ENCODE peak calls at places on chromosome 15, in nine cellular contexts. T is glutamatergic neuron, I is fibroblast of lung, H is choroid plexus epithelial cell, X is NB4, K is epithelial cell of proximal tubule, L is transverse colon, N is ovary, R is neural crest cell. Q is an unnamed sample.

GRCh38 chr15:45635191-45635638 is 386 bp downstream of the SQOR start:
- DNase-seq in L (peak; percentile 82), H (peak; percentile 10), N (peak; percentile 58), I (no peak), R (peak; percentile 50), T (peak; percentile 66), X (peak; percentile 78), K (no peak), Q (peak; percentile 49)

GRCh38 chr15:89486726-89487050 is 9.7 kb downstream of the RHCG start:
- DNase-seq in N (no peak), R (no peak), H (no peak), I (no peak), T (no peak), X (peak; percentile 29), L (peak; percentile 43), K (no peak), Q (no peak)

GRCh38 chr15:44087578-44088190 is 107.4 kb downstream of the FRMD5 start:
- DNase-seq in X (no peak), L (no peak), T (no peak), N (no peak), H (peak; percentile 93), I (peak; percentile 94), R (no peak), K (peak; percentile 68), Q (no peak)

GRCh38 chr15:32683906-32684584 is 33.8 kb upstream of the GREM1 start:
- DNase-seq in H (peak; percentile 91), I (peak; percentile 99), R (no peak), X (peak; percentile 52), K (peak; percentile 91), L (no peak), T (no peak), N (no peak), Q (no peak)

GRCh38 chr15:30905821-30906220 is 2.1 kb downstream of the FAN1 start:
- DNase-seq in R (no peak), N (no peak), I (no peak), K (no peak), T (no peak), L (peak; percentile 43), H (peak; percentile 30), X (no peak), Q (no peak)

GRCh38 chr15:53559364-53560253 is 199.9 kb downstream of the WDR72 start:
- DNase-seq in K (no peak), N (no peak), I (no peak), R (no peak), X (no peak), T (no peak), L (no peak), H (no peak), Q (no peak)

GRCh38 chr15:40511472-40512133 is 40.8 kb downstream of the CHST14 start:
- DNase-seq in N (peak; percentile 92), R (peak; percentile 45), T (peak; percentile 69), L (peak; percentile 84), I (peak; percentile 33), X (peak; percentile 56), K (no peak), H (peak; percentile 32), Q (peak; percentile 54)

GRCh38 chr15:28208583-28208982 is 109.5 kb upstream of the OCA2 start:
- DNase-seq in T (peak; percentile 72), K (no peak), L (no peak), X (no peak), R (no peak), I (no peak), H (no peak), N (no peak), Q (no peak)

GRCh38 chr15:31558840-31559239 is 232.2 kb downstream of the KLF13 start:
- DNase-seq in K (no peak), N (no peak), H (no peak), T (no peak), I (no peak), X (no peak), R (no peak), L (no peak), Q (no peak)

GRCh38 chr15:49831206-49831965 is 210.5 kb downstream of the DTWD1 start:
- DNase-seq in R (no peak), T (no peak), N (no peak), X (no peak), I (peak; percentile 89), H (peak; percentile 94), L (no peak), K (peak; percentile 45), Q (no peak)

GRCh38 chr15:52382647-52383046 is 87.0 kb upstream of the MYO5C start:
- DNase-seq in K (no peak), L (no peak), N (no peak), I (no peak), T (no peak), R (no peak), X (no peak), H (no peak), Q (no peak)

GRCh38 chr15:99454941-99455795 is 110.6 kb upstream of the MEF2A start:
- DNase-seq in X (peak; percentile 39), H (peak; percentile 96), L (peak; percentile 50), N (peak; percentile 84), R (no peak), I (peak; percentile 98), T (no peak), K (peak; percentile 68), Q (no peak)

GRCh38 chr15:40688932-40689799 is 5.8 kb upstream of the RAD51 start:
- DNase-seq in K (no peak), X (no peak), T (no peak), L (no peak), H (no peak), N (no peak), I (no peak), R (no peak), Q (no peak)

GRCh38 chr15:98737122-98737521 is 88.8 kb downstream of the IGF1R start:
- DNase-seq in X (no peak), I (no peak), K (no peak), L (no peak), H (no peak), R (no peak), N (no peak), T (no peak), Q (no peak)

GRCh38 chr15:71093089-71094024 is 21.9 kb upstream of the THSD4 start:
- DNase-seq in N (no peak), I (peak; percentile 92), K (peak; percentile 65), R (no peak), H (peak; percentile 79), T (no peak), L (peak; percentile 72), X (no peak), Q (no peak)

GRCh38 chr15:69000725-69001503 is 13.6 kb upstream of the NOX5 start:
- DNase-seq in K (no peak), X (no peak), H (no peak), L (no peak), R (no peak), T (no peak), I (no peak), N (no peak), Q (no peak)

DNA sequence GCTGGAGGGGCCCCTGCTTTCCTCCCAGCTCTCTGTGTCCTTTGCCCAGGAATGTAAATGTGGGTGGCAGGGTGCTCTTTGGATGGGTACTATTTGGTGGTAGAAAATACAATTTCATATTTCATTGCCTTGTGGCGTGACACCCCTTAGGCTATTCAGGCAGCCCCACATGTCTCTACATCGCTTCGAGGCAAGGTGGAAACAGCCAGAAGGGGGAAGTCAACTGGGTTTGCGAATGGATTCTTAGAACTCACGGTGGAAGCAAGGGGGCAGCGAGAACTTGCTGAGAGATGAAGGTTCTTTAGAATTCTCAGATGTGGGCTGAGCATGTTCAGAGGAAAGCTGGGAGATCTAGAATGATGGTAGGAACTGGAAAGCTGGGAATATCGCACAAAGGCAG is 25.3 kb downstream of the PLA2G4D start:
- DNase-seq in L (no peak), K (no peak), N (no peak), I (no peak), T (no peak), H (no peak), R (no peak), X (peak; percentile 15), Q (no peak)
- TF ChIP-seq CTCF in L (no peak), K (peak; percentile 3), N (no peak), I (no peak), T (no peak), H (peak; percentile 15), R (no peak), X (no peak), Q (no peak)

GRCh38 chr15:58077427-58077826 is 11.9 kb upstream of the ALDH1A2 start:
- DNase-seq in I (no peak), R (no peak), H (peak; percentile 34), X (no peak), K (no peak), L (no peak), T (no peak), N (no peak), Q (no peak)
- TF ChIP-seq CTCF in I (peak; percentile 15), R (no peak), H (peak; percentile 50), X (no peak), K (peak; percentile 61), L (no peak), T (no peak), N (no peak), Q (no peak)

GRCh38 chr15:93019091-93019490 is 69.9 kb downstream of the RGMA start:
- DNase-seq in I (no peak), R (no peak), L (no peak), T (no peak), K (no peak), X (no peak), N (no peak), H (no peak), Q (no peak)

GRCh38 chr15:93017521-93017920 is 71.5 kb downstream of the RGMA start:
- DNase-seq in L (no peak), X (no peak), T (no peak), N (no peak), K (no peak), I (no peak), H (peak; percentile 36), R (no peak), Q (no peak)

GRCh38 chr15:93019971-93020370 is 69.0 kb downstream of the RGMA start:
- DNase-seq in N (no peak), L (no peak), I (no peak), X (no peak), H (no peak), R (no peak), K (no peak), T (no peak), Q (no peak)

GRCh38 chr15:93020976-93021772 is 67.8 kb downstream of the RGMA start:
- DNase-seq in R (no peak), X (no peak), I (no peak), L (no peak), K (no peak), H (no peak), T (no peak), N (no peak), Q (no peak)

DNA sequence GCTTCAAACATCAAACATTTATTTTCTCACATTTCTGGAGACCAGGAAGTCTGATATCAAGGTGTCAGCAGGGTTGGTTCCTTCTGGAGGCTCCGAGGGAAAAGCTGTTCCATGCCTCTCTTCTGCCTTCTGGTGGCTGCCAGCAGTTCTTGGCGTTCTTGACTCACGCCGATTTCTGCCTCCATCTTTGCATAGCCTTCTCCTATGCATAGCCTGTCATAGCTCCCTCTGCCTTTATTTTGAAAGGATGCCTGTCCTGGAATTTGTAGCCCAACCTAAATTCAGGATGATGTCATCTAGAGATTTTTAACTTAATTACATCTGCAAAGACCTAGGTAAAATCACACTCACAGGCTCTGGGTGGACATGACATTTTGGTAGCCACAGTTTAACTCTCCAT is 70.4 kb downstream of the RGMA start:
- DNase-seq in I (no peak), K (no peak), H (peak; percentile 41), X (no peak), L (no peak), T (no peak), R (no peak), N (no peak), Q (no peak)
- TF ChIP-seq CTCF in I (peak; percentile 33), K (peak; percentile 30), H (peak; percentile 57), X (no peak), L (peak; percentile 8), T (no peak), R (peak; percentile 35), N (no peak), Q (no peak)

GRCh38 chr15:85592148-85592547 is 202.6 kb downstream of the KLHL25 start:
- DNase-seq in I (peak; percentile 87), N (no peak), R (no peak), H (peak; percentile 84), L (no peak), T (no peak), X (peak; percentile 9), K (no peak), Q (no peak)
- TF ChIP-seq CTCF in I (peak; percentile 43), N (no peak), R (peak; percentile 44), H (peak; percentile 45), L (peak; percentile 3), T (no peak), X (no peak), K (peak; percentile 41), Q (no peak)

Q was measured in endothelial cell.